ENCODE peak calls at places on chromosomes 3 and 15, in seven cellular contexts. One of them, this sample, is unnamed.

GRCh38 chr15:101441706-101442105 is 47.8 kb downstream of the PCSK6 start:
- DNase-seq in MM.1S: no peak
- DNase-seq in transverse colon: no peak
- DNase-seq in left ventricle myocardium inferior: no peak
- DNase-seq in testis: no peak
- DNase-seq in vagina: no peak
- DNase-seq in IMR-90: no peak
- DNase-seq in this sample: no peak

GRCh38 chr3:140842984-140843649 is 98.5 kb upstream of the SLC25A36 start:
- DNase-seq in MM.1S: peak; percentile 66
- DNase-seq in left ventricle myocardium inferior: no peak
- DNase-seq in IMR-90: no peak
- DNase-seq in testis: no peak
- DNase-seq in vagina: no peak
- DNase-seq in transverse colon: no peak
- DNase-seq in this sample: no peak

GRCh38 chr3:71487418-71487817 is 96.1 kb downstream of the FOXP1 start:
- DNase-seq in IMR-90: no peak
- DNase-seq in transverse colon: no peak
- DNase-seq in MM.1S: no peak
- DNase-seq in left ventricle myocardium inferior: no peak
- DNase-seq in vagina: no peak
- DNase-seq in testis: no peak
- DNase-seq in this sample: no peak

GRCh38 chr15:98292442-98293240 is 332.1 kb downstream of the ARRDC4 start:
- DNase-seq in IMR-90: no peak
- DNase-seq in MM.1S: peak; percentile 64
- DNase-seq in vagina: peak; percentile 77
- DNase-seq in transverse colon: peak; percentile 39
- DNase-seq in left ventricle myocardium inferior: peak; percentile 20
- DNase-seq in testis: peak; percentile 73
- DNase-seq in this sample: peak; percentile 8

GRCh38 chr15:42358141-42358540 is 1.2 kb upstream of the CAPN3 start:
- DNase-seq in IMR-90: no peak
- DNase-seq in left ventricle myocardium inferior: no peak
- DNase-seq in MM.1S: no peak
- DNase-seq in vagina: no peak
- DNase-seq in transverse colon: no peak
- DNase-seq in testis: no peak
- DNase-seq in this sample: no peak

GRCh38 chr3:97106652-97106989 is 292.2 kb downstream of the EPHA6 start:
- DNase-seq in testis: no peak
- DNase-seq in vagina: no peak
- DNase-seq in left ventricle myocardium inferior: no peak
- DNase-seq in MM.1S: no peak
- DNase-seq in transverse colon: no peak
- DNase-seq in IMR-90: no peak
- DNase-seq in this sample: no peak

GRCh38 chr3:139718415-139718814 is 40.6 kb upstream of the NMNAT3 start:
- DNase-seq in MM.1S: no peak
- DNase-seq in transverse colon: peak; percentile 8
- DNase-seq in left ventricle myocardium inferior: peak; percentile 44
- DNase-seq in vagina: no peak
- DNase-seq in testis: peak; percentile 74
- DNase-seq in IMR-90: peak; percentile 3
- DNase-seq in this sample: peak; percentile 8

GRCh38 chr15:55589297-55589696 is 1.2 kb upstream of the PYGO1 start:
- DNase-seq in IMR-90: no peak
- DNase-seq in vagina: no peak
- DNase-seq in left ventricle myocardium inferior: no peak
- DNase-seq in testis: no peak
- DNase-seq in transverse colon: no peak
- DNase-seq in MM.1S: no peak
- DNase-seq in this sample: no peak

GRCh38 chr3:14520149-14520548 is 20.0 kb downstream of the GRIP2 start:
- DNase-seq in vagina: no peak
- DNase-seq in transverse colon: no peak
- DNase-seq in testis: no peak
- DNase-seq in left ventricle myocardium inferior: no peak
- DNase-seq in MM.1S: no peak
- DNase-seq in IMR-90: no peak
- DNase-seq in this sample: no peak

GRCh38 chr15:73844356-73844755 is 29.0 kb upstream of the TBC1D21 start:
- DNase-seq in MM.1S: no peak
- DNase-seq in vagina: no peak
- DNase-seq in testis: no peak
- DNase-seq in left ventricle myocardium inferior: no peak
- DNase-seq in transverse colon: no peak
- DNase-seq in IMR-90: peak; percentile 44
- DNase-seq in this sample: no peak

GRCh38 chr3:182027366-182027765 is 315.6 kb downstream of the SOX2 start:
- DNase-seq in transverse colon: no peak
- DNase-seq in vagina: no peak
- DNase-seq in IMR-90: no peak
- DNase-seq in MM.1S: no peak
- DNase-seq in left ventricle myocardium inferior: no peak
- DNase-seq in testis: no peak
- DNase-seq in this sample: no peak

GRCh38 chr3:106104078-106104477 is 235.3 kb upstream of the CBLB start:
- DNase-seq in transverse colon: no peak
- DNase-seq in left ventricle myocardium inferior: no peak
- DNase-seq in MM.1S: no peak
- DNase-seq in vagina: no peak
- DNase-seq in IMR-90: no peak
- DNase-seq in testis: no peak
- DNase-seq in this sample: no peak

GRCh38 chr3:114299421-114299820 is 5.6 kb downstream of the TIGIT start:
- DNase-seq in MM.1S: no peak
- DNase-seq in testis: peak; percentile 22
- DNase-seq in left ventricle myocardium inferior: no peak
- DNase-seq in vagina: no peak
- DNase-seq in IMR-90: no peak
- DNase-seq in transverse colon: no peak
- DNase-seq in this sample: no peak

GRCh38 chr15:29815000-29815704 is 7.1 kb downstream of the TJP1 start:
- DNase-seq in testis: no peak
- DNase-seq in transverse colon: no peak
- DNase-seq in IMR-90: peak; percentile 65
- DNase-seq in MM.1S: no peak
- DNase-seq in left ventricle myocardium inferior: no peak
- DNase-seq in vagina: no peak
- DNase-seq in this sample: peak; percentile 25

GRCh38 chr3:18354706-18355105 is 70.4 kb downstream of the SATB1 start:
- DNase-seq in vagina: no peak
- DNase-seq in IMR-90: no peak
- DNase-seq in testis: no peak
- DNase-seq in transverse colon: no peak
- DNase-seq in left ventricle myocardium inferior: no peak
- DNase-seq in MM.1S: no peak
- DNase-seq in this sample: no peak

GRCh38 chr3:105853801-105854432 is 14.9 kb downstream of the CBLB start:
- DNase-seq in transverse colon: peak; percentile 41
- DNase-seq in left ventricle myocardium inferior: no peak
- DNase-seq in vagina: no peak
- DNase-seq in IMR-90: no peak
- DNase-seq in MM.1S: peak; percentile 15
- DNase-seq in testis: no peak
- DNase-seq in this sample: no peak

GRCh38 chr15:92618121-92618520 is 37.5 kb downstream of the FAM174B start:
- DNase-seq in IMR-90: no peak
- DNase-seq in testis: no peak
- DNase-seq in vagina: no peak
- DNase-seq in left ventricle myocardium inferior: no peak
- DNase-seq in transverse colon: no peak
- DNase-seq in MM.1S: no peak
- DNase-seq in this sample: no peak

GRCh38 chr3:193984378-193984777 is 151.6 kb upstream of the HES1 start:
- DNase-seq in vagina: no peak
- DNase-seq in left ventricle myocardium inferior: no peak
- DNase-seq in testis: no peak
- DNase-seq in MM.1S: no peak
- DNase-seq in IMR-90: no peak
- DNase-seq in transverse colon: no peak
- DNase-seq in this sample: no peak
- H3K4me1 ChIP-seq in vagina: peaks cover 37% of the 10 kb centered on the region
- H3K4me1 ChIP-seq in left ventricle myocardium inferior: peaks cover 59% of the 10 kb centered on the region
- H3K4me1 ChIP-seq in testis: peaks cover 9% of the 10 kb centered on the region
- H3K4me1 ChIP-seq in MM.1S: no peaks in the 10 kb centered on the region
- H3K4me1 ChIP-seq in IMR-90: no peaks in the 10 kb centered on the region
- H3K4me1 ChIP-seq in transverse colon: peaks cover 14% of the 10 kb centered on the region
- H3K4me1 ChIP-seq in this sample: no peaks in the 10 kb centered on the region

GRCh38 chr3:59527493-59527892 is 477.7 kb upstream of the CFAP20DC start:
- DNase-seq in testis: no peak
- DNase-seq in left ventricle myocardium inferior: no peak
- DNase-seq in MM.1S: no peak
- DNase-seq in IMR-90: no peak
- DNase-seq in vagina: no peak
- DNase-seq in transverse colon: no peak
- DNase-seq in this sample: no peak

GRCh38 chr3:59519094-59519493 is 469.3 kb upstream of the CFAP20DC start:
- DNase-seq in testis: no peak
- DNase-seq in IMR-90: no peak
- DNase-seq in left ventricle myocardium inferior: no peak
- DNase-seq in transverse colon: no peak
- DNase-seq in vagina: no peak
- DNase-seq in MM.1S: no peak
- DNase-seq in this sample: no peak

GRCh38 chr3:59526999-59527398 is 477.2 kb upstream of the CFAP20DC start:
- DNase-seq in MM.1S: no peak
- DNase-seq in transverse colon: no peak
- DNase-seq in left ventricle myocardium inferior: no peak
- DNase-seq in vagina: no peak
- DNase-seq in testis: no peak
- DNase-seq in IMR-90: no peak
- DNase-seq in this sample: no peak

GRCh38 chr3:59518268-59518667 is 468.4 kb upstream of the CFAP20DC start:
- DNase-seq in testis: no peak
- DNase-seq in MM.1S: no peak
- DNase-seq in left ventricle myocardium inferior: no peak
- DNase-seq in transverse colon: no peak
- DNase-seq in vagina: no peak
- DNase-seq in IMR-90: no peak
- DNase-seq in this sample: no peak

DNA sequence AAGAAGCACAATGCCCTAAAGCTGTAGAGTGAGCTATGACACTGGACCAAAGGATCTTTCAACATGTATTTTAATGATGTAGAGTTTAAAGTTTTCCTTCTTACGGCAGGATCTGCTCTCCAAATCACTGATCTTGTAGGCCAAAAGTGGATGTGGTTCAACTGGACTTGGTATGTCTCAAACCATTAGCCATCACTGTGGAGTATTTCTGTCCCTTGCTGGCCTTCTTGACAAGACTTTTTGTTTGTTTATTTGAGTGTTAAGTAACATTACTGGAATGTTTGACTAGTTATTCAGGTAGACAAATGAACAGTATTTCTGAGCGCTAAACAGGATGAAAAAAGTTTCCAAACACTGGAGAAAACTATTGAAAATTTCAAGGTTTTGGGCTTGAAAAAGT is 472.7 kb upstream of the CFAP20DC start:
- DNase-seq in MM.1S: no peak
- DNase-seq in transverse colon: no peak
- DNase-seq in IMR-90: no peak
- DNase-seq in testis: no peak
- DNase-seq in vagina: no peak
- DNase-seq in left ventricle myocardium inferior: no peak
- DNase-seq in this sample: no peak
- H3K27me3 ChIP-seq in MM.1S: no peaks in the 10 kb centered on the region
- H3K27me3 ChIP-seq in transverse colon: peaks cover 5% of the 10 kb centered on the region
- H3K27me3 ChIP-seq in IMR-90: no peaks in the 10 kb centered on the region
- H3K27me3 ChIP-seq in testis: no peaks in the 10 kb centered on the region
- H3K27me3 ChIP-seq in vagina: no peaks in the 10 kb centered on the region
- H3K27me3 ChIP-seq in left ventricle myocardium inferior: peaks cover 5% of the 10 kb centered on the region
- H3K27me3 ChIP-seq in this sample: no peaks in the 10 kb centered on the region

DNA sequence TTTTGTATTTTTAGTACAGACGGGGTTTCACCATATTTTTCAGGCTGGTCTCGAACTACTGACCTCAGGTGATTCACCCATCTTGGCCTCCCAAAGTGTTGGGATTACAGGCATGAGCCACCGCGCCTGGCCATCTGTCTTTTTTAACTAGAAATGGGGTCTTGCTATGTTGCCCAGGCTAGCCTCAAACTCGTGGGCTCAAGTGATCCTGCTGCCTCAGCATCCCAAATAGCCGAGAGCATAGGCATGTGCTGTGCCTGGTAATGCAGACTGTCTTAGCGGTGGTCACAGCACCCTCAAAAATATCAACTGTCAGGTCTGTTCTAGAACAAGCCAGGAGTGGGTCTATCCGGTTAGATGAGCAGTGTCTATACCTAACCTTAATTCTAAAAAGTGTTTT is 48.2 kb downstream of the SPATA12 start:
- DNase-seq in left ventricle myocardium inferior: no peak
- DNase-seq in IMR-90: no peak
- DNase-seq in transverse colon: no peak
- DNase-seq in testis: no peak
- DNase-seq in vagina: no peak
- DNase-seq in MM.1S: no peak
- DNase-seq in this sample: no peak
- H3K27ac ChIP-seq in left ventricle myocardium inferior: no peak overlapping the region
- H3K27ac ChIP-seq in IMR-90: no peak overlapping the region
- H3K27ac ChIP-seq in transverse colon: no peak overlapping the region
- H3K27ac ChIP-seq in testis: no peak overlapping the region
- H3K27ac ChIP-seq in vagina: no peak overlapping the region
- H3K27ac ChIP-seq in MM.1S: no peak overlapping the region
- H3K27ac ChIP-seq in this sample: no peak overlapping the region

GRCh38 chr15:39272901-39273300 is 308.0 kb upstream of the THBS1 start:
- DNase-seq in left ventricle myocardium inferior: no peak
- DNase-seq in MM.1S: no peak
- DNase-seq in vagina: no peak
- DNase-seq in transverse colon: no peak
- DNase-seq in testis: no peak
- DNase-seq in IMR-90: no peak
- DNase-seq in this sample: no peak

GRCh38 chr15:39273805-39274411 is 307.0 kb upstream of the THBS1 start:
- DNase-seq in testis: peak; percentile 18
- DNase-seq in IMR-90: peak; percentile 44
- DNase-seq in vagina: no peak
- DNase-seq in transverse colon: no peak
- DNase-seq in left ventricle myocardium inferior: no peak
- DNase-seq in MM.1S: no peak
- DNase-seq in this sample: peak; percentile 29

GRCh38 chr15:39270976-39271375 is 309.9 kb upstream of the THBS1 start:
- DNase-seq in MM.1S: no peak
- DNase-seq in testis: no peak
- DNase-seq in vagina: no peak
- DNase-seq in IMR-90: peak; percentile 98
- DNase-seq in left ventricle myocardium inferior: no peak
- DNase-seq in transverse colon: no peak
- DNase-seq in this sample: no peak

GRCh38 chr15:39279331-39279730 is 301.5 kb upstream of the THBS1 start:
- DNase-seq in MM.1S: no peak
- DNase-seq in transverse colon: no peak
- DNase-seq in testis: no peak
- DNase-seq in vagina: no peak
- DNase-seq in IMR-90: peak; percentile 69
- DNase-seq in left ventricle myocardium inferior: no peak
- DNase-seq in this sample: no peak

DNA sequence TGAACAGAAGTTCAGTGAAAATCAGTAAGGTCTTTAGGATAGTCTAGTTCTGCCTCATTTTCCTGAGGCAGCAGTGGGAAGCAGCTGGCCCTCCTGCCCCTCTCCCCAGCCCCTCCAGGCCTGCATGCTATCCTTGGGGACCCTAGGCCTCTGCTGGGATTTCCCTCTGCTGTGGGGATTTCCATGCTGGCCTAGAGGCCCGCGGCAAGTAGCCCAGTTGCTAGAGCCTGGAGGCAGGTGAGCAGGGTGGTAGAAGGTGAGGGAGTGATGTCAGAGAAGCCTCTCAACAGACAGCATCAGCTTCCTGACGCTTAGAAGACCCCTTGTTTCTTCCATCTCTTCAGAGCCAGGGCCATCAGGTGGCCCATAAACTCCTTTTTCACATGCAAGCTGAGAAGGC is 305.8 kb upstream of the THBS1 start:
- DNase-seq in transverse colon: no peak
- DNase-seq in vagina: no peak
- DNase-seq in left ventricle myocardium inferior: no peak
- DNase-seq in IMR-90: no peak
- DNase-seq in testis: no peak
- DNase-seq in MM.1S: no peak
- DNase-seq in this sample: no peak
- H3K4me1 ChIP-seq in transverse colon: peaks cover 13% of the 10 kb centered on the region
- H3K4me1 ChIP-seq in vagina: no peaks in the 10 kb centered on the region
- H3K4me1 ChIP-seq in left ventricle myocardium inferior: peaks cover 6% of the 10 kb centered on the region
- H3K4me1 ChIP-seq in IMR-90: peaks cover 21% of the 10 kb centered on the region
- H3K4me1 ChIP-seq in testis: no peaks in the 10 kb centered on the region
- H3K4me1 ChIP-seq in MM.1S: no peaks in the 10 kb centered on the region
- H3K4me1 ChIP-seq in this sample: no peaks in the 10 kb centered on the region

This sample was measured in small intestine.